ENCODE peak calls at places on chromosomes 12 and 14, in nine cellular contexts. One of them, this sample, is unnamed.

GRCh38 chr12:51839310-51839943 is 9.1 kb downstream of the FIGNL2 start:
- DNase-seq in cardiac septum: no peak
- DNase-seq in AG08396: no peak
- DNase-seq in mesothelial cell of epicardium: no peak
- DNase-seq in mesendoderm: no peak
- DNase-seq in choroid plexus epithelial cell: no peak
- DNase-seq in CD8-positive, alpha-beta T cell: no peak
- DNase-seq in neural progenitor cell: peak; percentile 73
- DNase-seq in IMR-90: no peak
- DNase-seq in this sample: no peak

GRCh38 chr14:86363047-86363446 is 833.1 kb downstream of the FLRT2 start:
- DNase-seq in cardiac septum: no peak
- DNase-seq in AG08396: no peak
- DNase-seq in mesothelial cell of epicardium: no peak
- DNase-seq in mesendoderm: no peak
- DNase-seq in choroid plexus epithelial cell: no peak
- DNase-seq in CD8-positive, alpha-beta T cell: no peak
- DNase-seq in neural progenitor cell: no peak
- DNase-seq in IMR-90: no peak
- DNase-seq in this sample: no peak

GRCh38 chr12:47725893-47726292 is 603 bp upstream of the ENDOU start:
- DNase-seq in cardiac septum: no peak
- DNase-seq in AG08396: peak; percentile 72
- DNase-seq in mesothelial cell of epicardium: no peak
- DNase-seq in mesendoderm: no peak
- DNase-seq in choroid plexus epithelial cell: peak; percentile 75
- DNase-seq in CD8-positive, alpha-beta T cell: no peak
- DNase-seq in neural progenitor cell: no peak
- DNase-seq in IMR-90: peak; percentile 89
- DNase-seq in this sample: no peak

GRCh38 chr14:23017091-23017490 is 7.1 kb upstream of the C14orf93 start:
- DNase-seq in cardiac septum: no peak
- DNase-seq in AG08396: no peak
- DNase-seq in mesothelial cell of epicardium: no peak
- DNase-seq in mesendoderm: no peak
- DNase-seq in choroid plexus epithelial cell: no peak
- DNase-seq in CD8-positive, alpha-beta T cell: no peak
- DNase-seq in neural progenitor cell: no peak
- DNase-seq in IMR-90: no peak
- DNase-seq in this sample: no peak

GRCh38 chr12:91381309-91381804 is 198.7 kb upstream of the DCN start:
- DNase-seq in cardiac septum: no peak
- DNase-seq in AG08396: peak; percentile 77
- DNase-seq in mesothelial cell of epicardium: peak; percentile 61
- DNase-seq in mesendoderm: peak; percentile 95
- DNase-seq in choroid plexus epithelial cell: peak; percentile 94
- DNase-seq in CD8-positive, alpha-beta T cell: no peak
- DNase-seq in neural progenitor cell: peak; percentile 89
- DNase-seq in IMR-90: peak; percentile 86
- DNase-seq in this sample: no peak

GRCh38 chr14:68791078-68791983 is 1.5 kb downstream of the ZFP36L1 start:
- DNase-seq in cardiac septum: peak; percentile 73
- DNase-seq in AG08396: no peak
- DNase-seq in mesothelial cell of epicardium: peak; percentile 38
- DNase-seq in mesendoderm: peak; percentile 55
- DNase-seq in choroid plexus epithelial cell: peak; percentile 57
- DNase-seq in CD8-positive, alpha-beta T cell: no peak
- DNase-seq in neural progenitor cell: peak; percentile 76
- DNase-seq in IMR-90: no peak
- DNase-seq in this sample: peak; percentile 74

GRCh38 chr14:91281346-91281745 is 36.8 kb upstream of the GPR68 start:
- DNase-seq in cardiac septum: peak; percentile 49
- DNase-seq in AG08396: no peak
- DNase-seq in mesothelial cell of epicardium: no peak
- DNase-seq in mesendoderm: no peak
- DNase-seq in choroid plexus epithelial cell: no peak
- DNase-seq in CD8-positive, alpha-beta T cell: no peak
- DNase-seq in neural progenitor cell: no peak
- DNase-seq in IMR-90: peak; percentile 15
- DNase-seq in this sample: no peak

GRCh38 chr12:89737000-89737399 is 28.4 kb upstream of the ATP2B1 start:
- DNase-seq in cardiac septum: no peak
- DNase-seq in AG08396: no peak
- DNase-seq in mesothelial cell of epicardium: no peak
- DNase-seq in mesendoderm: no peak
- DNase-seq in choroid plexus epithelial cell: no peak
- DNase-seq in CD8-positive, alpha-beta T cell: no peak
- DNase-seq in neural progenitor cell: no peak
- DNase-seq in IMR-90: no peak
- DNase-seq in this sample: no peak

GRCh38 chr12:5102806-5103205 is 59.1 kb downstream of the KCNA5 start:
- DNase-seq in cardiac septum: no peak
- DNase-seq in AG08396: no peak
- DNase-seq in mesothelial cell of epicardium: no peak
- DNase-seq in mesendoderm: no peak
- DNase-seq in choroid plexus epithelial cell: no peak
- DNase-seq in CD8-positive, alpha-beta T cell: no peak
- DNase-seq in neural progenitor cell: no peak
- DNase-seq in IMR-90: no peak
- DNase-seq in this sample: no peak

GRCh38 chr14:21070083-21070609 is at the start of gene ARHGEF40:
- DNase-seq in cardiac septum: no peak
- DNase-seq in AG08396: peak; percentile 85
- DNase-seq in mesothelial cell of epicardium: peak; percentile 59
- DNase-seq in mesendoderm: peak; percentile 63
- DNase-seq in choroid plexus epithelial cell: peak; percentile 43
- DNase-seq in CD8-positive, alpha-beta T cell: no peak
- DNase-seq in neural progenitor cell: peak; percentile 84
- DNase-seq in IMR-90: peak; percentile 33
- DNase-seq in this sample: no peak

GRCh38 chr14:65303185-65303901 is 109.2 kb upstream of the FUT8 start:
- DNase-seq in cardiac septum: no peak
- DNase-seq in AG08396: no peak
- DNase-seq in mesothelial cell of epicardium: no peak
- DNase-seq in mesendoderm: no peak
- DNase-seq in choroid plexus epithelial cell: no peak
- DNase-seq in CD8-positive, alpha-beta T cell: no peak
- DNase-seq in neural progenitor cell: peak; percentile 45
- DNase-seq in IMR-90: peak; percentile 37
- DNase-seq in this sample: no peak

GRCh38 chr14:68379510-68380303 is 413.2 kb downstream of the ZFP36L1 start:
- DNase-seq in cardiac septum: no peak
- DNase-seq in AG08396: no peak
- DNase-seq in mesothelial cell of epicardium: no peak
- DNase-seq in mesendoderm: no peak
- DNase-seq in choroid plexus epithelial cell: no peak
- DNase-seq in CD8-positive, alpha-beta T cell: peak; percentile 12
- DNase-seq in neural progenitor cell: no peak
- DNase-seq in IMR-90: no peak
- DNase-seq in this sample: no peak

GRCh38 chr14:90281261-90281660 is 24.9 kb downstream of the PSMC1 start:
- DNase-seq in cardiac septum: no peak
- DNase-seq in AG08396: peak; percentile 82
- DNase-seq in mesothelial cell of epicardium: no peak
- DNase-seq in mesendoderm: no peak
- DNase-seq in choroid plexus epithelial cell: peak; percentile 68
- DNase-seq in CD8-positive, alpha-beta T cell: no peak
- DNase-seq in neural progenitor cell: no peak
- DNase-seq in IMR-90: peak; percentile 84
- DNase-seq in this sample: no peak

GRCh38 chr12:67720383-67720856 is 71.9 kb downstream of the DYRK2 start:
- DNase-seq in cardiac septum: no peak
- DNase-seq in AG08396: peak; percentile 38
- DNase-seq in mesothelial cell of epicardium: no peak
- DNase-seq in mesendoderm: peak; percentile 42
- DNase-seq in choroid plexus epithelial cell: peak; percentile 82
- DNase-seq in CD8-positive, alpha-beta T cell: no peak
- DNase-seq in neural progenitor cell: no peak
- DNase-seq in IMR-90: peak; percentile 76
- DNase-seq in this sample: no peak

GRCh38 chr14:35730871-35731270 is 78.2 kb downstream of the RALGAPA1 start:
- DNase-seq in cardiac septum: no peak
- DNase-seq in AG08396: no peak
- DNase-seq in mesothelial cell of epicardium: no peak
- DNase-seq in mesendoderm: peak; percentile 15
- DNase-seq in choroid plexus epithelial cell: no peak
- DNase-seq in CD8-positive, alpha-beta T cell: no peak
- DNase-seq in neural progenitor cell: no peak
- DNase-seq in IMR-90: no peak
- DNase-seq in this sample: no peak

GRCh38 chr14:76773956-76774355 is 12.7 kb downstream of the VASH1 start:
- DNase-seq in cardiac septum: peak; percentile 69
- DNase-seq in AG08396: no peak
- DNase-seq in mesothelial cell of epicardium: no peak
- DNase-seq in mesendoderm: no peak
- DNase-seq in choroid plexus epithelial cell: no peak
- DNase-seq in CD8-positive, alpha-beta T cell: no peak
- DNase-seq in neural progenitor cell: no peak
- DNase-seq in IMR-90: no peak
- DNase-seq in this sample: no peak

GRCh38 chr12:111041091-111041490 is 120.7 kb upstream of the MYL2 start:
- DNase-seq in cardiac septum: no peak
- DNase-seq in AG08396: no peak
- DNase-seq in mesothelial cell of epicardium: no peak
- DNase-seq in mesendoderm: no peak
- DNase-seq in choroid plexus epithelial cell: peak; percentile 5
- DNase-seq in CD8-positive, alpha-beta T cell: no peak
- DNase-seq in neural progenitor cell: no peak
- DNase-seq in IMR-90: no peak
- DNase-seq in this sample: no peak

GRCh38 chr12:131511391-131511802 is 199.5 kb upstream of the SFSWAP start:
- DNase-seq in cardiac septum: no peak
- DNase-seq in AG08396: no peak
- DNase-seq in mesothelial cell of epicardium: no peak
- DNase-seq in mesendoderm: peak; percentile 68
- DNase-seq in choroid plexus epithelial cell: peak; percentile 14
- DNase-seq in CD8-positive, alpha-beta T cell: peak; percentile 36
- DNase-seq in neural progenitor cell: no peak
- DNase-seq in IMR-90: no peak
- DNase-seq in this sample: no peak